ENCODE peak calls at places on chromosome 22, in eight cellular contexts. W is stimulated activated CD4-positive, alpha-beta T cell treated with anti-CD3 and anti-CD28 coated beads, Interleukin-15, amount 100 ng/mL, for 1 hour; T is heart right ventricle; C is body of pancreas; H is T-helper 2 cell treated with Interferon-gamma antibody and Interleukin-4, amounts not matched to agents 5 μg/mL and 100 μg/mL, for 36 hours; D is mesothelial cell of epicardium; R is activated CD4-positive, alpha-beta T cell treated with anti-CD3 and anti-CD28 coated beads, Interleukin-2, amount 10 ng/mL, durations not matched to agents 7 days and 5 days; N is LoVo. S is an unnamed sample.

GRCh38 chr22:49096476-49096875 is 731.2 kb downstream of the BRD1 start:
- DNase-seq in W (no peak), T (no peak), C (no peak), H (no peak), D (no peak), R (no peak), N (no peak), S (no peak)

GRCh38 chr22:40588726-40589125 is 47.8 kb downstream of the MRTFA start:
- DNase-seq in W (no peak), T (no peak), C (no peak), H (no peak), D (no peak), R (no peak), N (no peak), S (no peak)

GRCh38 chr22:44889233-44889878 is 120.4 kb downstream of the PHF21B start:
- DNase-seq in W (no peak), T (no peak), C (no peak), H (no peak), D (no peak), R (no peak), N (no peak), S (no peak)

GRCh38 chr22:49369726-49370717 is 457.7 kb downstream of the BRD1 start:
- DNase-seq in W (no peak), T (no peak), C (no peak), H (no peak), D (peak), R (no peak), N (no peak), S (no peak)

GRCh38 chr22:43001271-43002197 is 13.4 kb downstream of the PACSIN2 start:
- DNase-seq in W (no peak), T (no peak), C (no peak), H (no peak), D (no peak), R (peak), N (no peak), S (no peak)

GRCh38 chr22:36332623-36333331 is 55.0 kb downstream of the MYH9 start:
- DNase-seq in W (peak), T (no peak), C (peak), H (peak), D (no peak), R (peak), N (peak), S (no peak)

GRCh38 chr22:33866521-33866920 is 53.8 kb downstream of the LARGE1 start:
- DNase-seq in W (no peak), T (no peak), C (no peak), H (no peak), D (no peak), R (no peak), N (no peak), S (no peak)

GRCh38 chr22:19522190-19522880 is 1.9 kb downstream of the CLDN5 start:
- DNase-seq in W (no peak), T (peak), C (no peak), H (no peak), D (no peak), R (no peak), N (no peak), S (peak)

GRCh38 chr22:46830001-46830715 is 67.7 kb downstream of the TBC1D22A start:
- DNase-seq in W (no peak), T (peak), C (peak), H (no peak), D (no peak), R (no peak), N (peak), S (no peak)

GRCh38 chr22:45366713-45367112 is 46.7 kb downstream of the SMC1B start:
- DNase-seq in W (no peak), T (no peak), C (no peak), H (no peak), D (no peak), R (no peak), N (no peak), S (no peak)

GRCh38 chr22:17258015-17258827 is 39.0 kb upstream of the ADA2 start:
- DNase-seq in W (no peak), T (peak), C (peak), H (peak), D (peak), R (peak), N (no peak), S (no peak)

GRCh38 chr22:24727218-24727851 is 47.2 kb downstream of the PIWIL3 start:
- DNase-seq in W (no peak), T (peak), C (no peak), H (no peak), D (no peak), R (no peak), N (peak), S (no peak)

GRCh38 chr22:37812869-37813678 is 5.3 kb downstream of the GCAT start:
- DNase-seq in W (no peak), T (no peak), C (no peak), H (no peak), D (no peak), R (no peak), N (no peak), S (no peak)

GRCh38 chr22:37021710-37022482 is 2.4 kb downstream of the MPST start:
- DNase-seq in W (no peak), T (no peak), C (peak), H (peak), D (no peak), R (peak), N (peak), S (no peak)

GRCh38 chr22:38270091-38270972 is 2.5 kb downstream of the TMEM184B start:
- DNase-seq in W (no peak), T (no peak), C (no peak), H (no peak), D (no peak), R (no peak), N (no peak), S (peak)

GRCh38 chr22:44590291-44590690 is 92.3 kb upstream of the RTL6 start:
- DNase-seq in W (no peak), T (no peak), C (no peak), H (no peak), D (no peak), R (no peak), N (no peak), S (no peak)

GRCh38 chr22:49969751-49970527 is 9.4 kb downstream of the PIM3 start:
- DNase-seq in W (no peak), T (peak), C (peak), H (no peak), D (no peak), R (no peak), N (no peak), S (no peak)

GRCh38 chr22:30348837-30349236 is 7.9 kb downstream of the SF3A1 start:
- DNase-seq in W (no peak), T (no peak), C (no peak), H (no peak), D (no peak), R (no peak), N (no peak), S (no peak)

GRCh38 chr22:48819232-48819631 is 1008.4 kb downstream of the BRD1 start:
- DNase-seq in W (no peak), T (no peak), C (no peak), H (no peak), D (no peak), R (no peak), N (no peak), S (no peak)

GRCh38 chr22:19766506-19767426 is 6.2 kb downstream of the TBX1 start:
- DNase-seq in W (no peak), T (no peak), C (peak), H (peak), D (no peak), R (peak), N (no peak), S (no peak)

GRCh38 chr22:23267225-23268043 is 87.1 kb downstream of the BCR start:
- DNase-seq in W (no peak), T (no peak), C (no peak), H (no peak), D (no peak), R (no peak), N (no peak), S (no peak)

S was measured in cerebellum.